ENCODE peak calls at places on chromosomes 11 and 22, in nine cellular contexts. R, S, H, O, I, K, G, U and X are unnamed samples.

GRCh38 chr11:93740031-93740801 is 1.1 kb downstream of the TAF1D start:
- DNase-seq in H (peak), R (no peak), O (no peak), I (peak), K (no peak), G (no peak), S (peak), U (peak), X (no peak)

GRCh38 chr11:27291302-27291889 is 71.6 kb downstream of the CCDC34 start:
- DNase-seq in R (no peak), U (peak), I (no peak), G (no peak), H (peak), S (no peak), K (no peak), O (no peak), X (no peak)

GRCh38 chr22:17826151-17826550 is 51.9 kb upstream of the BID start:
- DNase-seq in K (no peak), H (no peak), I (no peak), S (no peak), G (no peak), U (no peak), O (no peak), R (no peak), X (no peak)

GRCh38 chr11:128472128-128473110 is 114.9 kb downstream of the ETS1 start:
- DNase-seq in U (peak), R (no peak), K (no peak), I (no peak), G (no peak), H (peak), O (no peak), S (peak), X (no peak)

GRCh38 chr11:11940551-11940950 is 67.9 kb downstream of the DKK3 start:
- DNase-seq in G (no peak), S (no peak), R (no peak), H (no peak), K (no peak), U (no peak), O (no peak), I (no peak), X (no peak)

GRCh38 chr11:78768947-78769346 is 194.3 kb upstream of the NARS2 start:
- DNase-seq in I (peak), R (no peak), K (no peak), H (no peak), G (no peak), U (peak), O (no peak), S (no peak), X (no peak)

GRCh38 chr11:134385774-134386565 is 26.1 kb downstream of the B3GAT1 start:
- DNase-seq in I (no peak), O (no peak), U (no peak), S (no peak), G (no peak), R (no peak), H (no peak), K (no peak), X (no peak)

GRCh38 chr11:69670158-69670845 is 4.9 kb downstream of the LTO1 start:
- DNase-seq in K (peak), I (peak), S (peak), H (peak), U (peak), O (peak), R (peak), G (no peak), X (peak)

GRCh38 chr11:45922425-45923082 is at the start of gene LARGE2:
- DNase-seq in G (no peak), R (peak), H (no peak), K (no peak), O (no peak), I (no peak), U (no peak), S (no peak), X (no peak)

GRCh38 chr11:105829084-105829483 is 193.0 kb downstream of the MSANTD4 start:
- DNase-seq in O (no peak), R (no peak), H (no peak), G (no peak), S (no peak), U (no peak), K (no peak), I (no peak), X (no peak)

GRCh38 chr22:44730490-44731356 is 21.7 kb upstream of the ARHGAP8 start:
- DNase-seq in H (no peak), I (no peak), G (no peak), R (no peak), U (no peak), K (no peak), S (no peak), O (no peak), X (no peak)

GRCh38 chr11:29343465-29344333 is 673.1 kb downstream of the KCNA4 start:
- DNase-seq in O (peak), S (peak), U (peak), H (peak), I (peak), G (no peak), R (no peak), K (peak), X (peak)
- TF ChIP-seq CTCF in O (peak), S (peak), U (peak), H (peak), I (peak), G (peak), R (peak), K (peak), X (peak)

GRCh38 chr11:47241740-47242400 is 6.7 kb downstream of the ACP2 start:
- DNase-seq in K (no peak), S (no peak), O (no peak), H (peak), R (no peak), I (peak), G (no peak), U (peak), X (no peak)
- TF ChIP-seq CTCF in K (no peak), S (no peak), O (no peak), H (no peak), R (no peak), I (no peak), G (no peak), U (no peak), X (no peak)

DNA sequence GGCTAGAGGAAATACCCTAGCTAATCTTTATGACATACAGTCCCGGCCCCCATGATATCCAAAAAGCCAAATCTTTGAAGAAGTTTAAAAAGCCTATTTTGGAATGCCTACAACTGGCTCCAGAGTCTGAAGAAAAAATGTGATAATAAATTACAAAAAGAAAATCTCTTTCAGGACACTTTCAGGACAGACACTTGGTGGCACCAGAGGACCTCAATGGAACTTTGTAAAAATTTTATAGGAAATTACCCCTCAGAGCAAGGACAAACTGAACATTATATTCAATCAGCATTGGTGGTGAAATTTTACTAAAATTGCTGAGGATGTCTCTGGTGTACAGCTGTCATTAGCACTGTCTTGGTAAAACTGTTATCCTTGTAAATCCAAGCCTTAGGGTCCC is 81.0 kb downstream of the CCDC73 start:
- DNase-seq in S (peak), R (no peak), O (no peak), H (no peak), K (no peak), G (no peak), U (peak), I (no peak), X (no peak)
- TF ChIP-seq CTCF in S (peak), R (no peak), O (peak), H (peak), K (peak), G (peak), U (peak), I (peak), X (no peak)

GRCh38 chr11:36150986-36151385 is 138.2 kb downstream of the COMMD9 start:
- DNase-seq in G (no peak), R (no peak), I (peak), K (no peak), O (no peak), S (peak), H (no peak), U (peak), X (no peak)

GRCh38 chr11:36151933-36152580 is 137.2 kb downstream of the COMMD9 start:
- DNase-seq in K (no peak), R (no peak), H (no peak), G (no peak), U (peak), O (no peak), S (peak), I (no peak), X (no peak)

GRCh38 chr11:36147491-36147890 is 141.7 kb downstream of the COMMD9 start:
- DNase-seq in I (no peak), G (no peak), H (no peak), U (no peak), S (no peak), R (no peak), K (no peak), O (no peak), X (no peak)

GRCh38 chr11:36148701-36149100 is 140.5 kb downstream of the COMMD9 start:
- DNase-seq in G (no peak), R (no peak), U (no peak), H (no peak), K (no peak), S (no peak), O (no peak), I (no peak), X (no peak)

GRCh38 chr11:36149538-36150242 is 139.5 kb downstream of the COMMD9 start:
- DNase-seq in K (peak), O (no peak), H (peak), G (peak), I (peak), U (peak), S (peak), R (no peak), X (no peak)
- TF ChIP-seq CTCF in K (peak), O (peak), H (peak), G (peak), I (peak), U (peak), S (peak), R (no peak), X (peak)